ENCODE peak calls at places on chromosomes 2 and 18, in six cellular contexts. One of them, this sample, is unnamed.

GRCh38 chr18:77133920-77134496 is 1.4 kb upstream of the MBP start:
- DNase-seq in IMR-90: no peak
- DNase-seq in lower leg skin: peak; percentile 75
- DNase-seq in GM12878: no peak
- DNase-seq in stomach: no peak
- DNase-seq in body of pancreas: peak; percentile 56
- DNase-seq in this sample: no peak

GRCh38 chr2:118835739-118836410 is 11.6 kb downstream of the EN1 start:
- DNase-seq in IMR-90: no peak
- DNase-seq in lower leg skin: no peak
- DNase-seq in stomach: peak; percentile 48
- DNase-seq in GM12878: no peak
- DNase-seq in body of pancreas: no peak
- DNase-seq in this sample: peak; percentile 62

GRCh38 chr2:151716721-151717120 is 17.6 kb downstream of the NEB start:
- DNase-seq in body of pancreas: no peak
- DNase-seq in lower leg skin: no peak
- DNase-seq in IMR-90: no peak
- DNase-seq in GM12878: no peak
- DNase-seq in stomach: no peak
- DNase-seq in this sample: no peak

GRCh38 chr2:60553992-60554648 is 666 bp upstream of the BCL11A start:
- DNase-seq in lower leg skin: no peak
- DNase-seq in IMR-90: no peak
- DNase-seq in stomach: no peak
- DNase-seq in GM12878: no peak
- DNase-seq in body of pancreas: peak; percentile 55
- DNase-seq in this sample: no peak

GRCh38 chr2:233385489-233386044 is 31.3 kb downstream of the DGKD start:
- DNase-seq in GM12878: peak; percentile 63
- DNase-seq in stomach: no peak
- DNase-seq in IMR-90: no peak
- DNase-seq in lower leg skin: no peak
- DNase-seq in body of pancreas: no peak
- DNase-seq in this sample: no peak

GRCh38 chr2:45938649-45939511 is 287.4 kb downstream of the PRKCE start:
- DNase-seq in stomach: peak; percentile 78
- DNase-seq in body of pancreas: peak; percentile 87
- DNase-seq in lower leg skin: peak; percentile 74
- DNase-seq in IMR-90: peak; percentile 97
- DNase-seq in GM12878: no peak
- DNase-seq in this sample: peak; percentile 85

GRCh38 chr2:216426166-216426777 is 14.0 kb downstream of the SMARCAL1 start:
- DNase-seq in stomach: no peak
- DNase-seq in GM12878: no peak
- DNase-seq in IMR-90: no peak
- DNase-seq in body of pancreas: no peak
- DNase-seq in lower leg skin: no peak
- DNase-seq in this sample: no peak

GRCh38 chr2:173751245-173751975 is 213.8 kb downstream of the SP3 start:
- DNase-seq in lower leg skin: no peak
- DNase-seq in body of pancreas: no peak
- DNase-seq in IMR-90: no peak
- DNase-seq in GM12878: no peak
- DNase-seq in stomach: no peak
- DNase-seq in this sample: no peak

GRCh38 chr2:236169741-236170654 is 1.8 kb upstream of the GBX2 start:
- DNase-seq in IMR-90: no peak
- DNase-seq in GM12878: no peak
- DNase-seq in stomach: no peak
- DNase-seq in body of pancreas: no peak
- DNase-seq in lower leg skin: no peak
- DNase-seq in this sample: no peak

GRCh38 chr18:33152376-33152775 is 288.1 kb downstream of the CCDC178 start:
- DNase-seq in lower leg skin: no peak
- DNase-seq in stomach: no peak
- DNase-seq in IMR-90: no peak
- DNase-seq in GM12878: no peak
- DNase-seq in body of pancreas: no peak
- DNase-seq in this sample: no peak

GRCh38 chr2:241620419-241620769 is 16.6 kb downstream of the THAP4 start:
- DNase-seq in IMR-90: peak; percentile 33
- DNase-seq in stomach: no peak
- DNase-seq in body of pancreas: no peak
- DNase-seq in GM12878: no peak
- DNase-seq in lower leg skin: no peak
- DNase-seq in this sample: no peak

GRCh38 chr2:121541495-121541894 is 10.8 kb downstream of the RNU4ATAC start:
- DNase-seq in lower leg skin: no peak
- DNase-seq in stomach: no peak
- DNase-seq in IMR-90: no peak
- DNase-seq in body of pancreas: no peak
- DNase-seq in GM12878: no peak
- DNase-seq in this sample: no peak

GRCh38 chr18:25181993-25182392 is 170.0 kb downstream of the ZNF521 start:
- DNase-seq in body of pancreas: no peak
- DNase-seq in stomach: no peak
- DNase-seq in lower leg skin: no peak
- DNase-seq in GM12878: no peak
- DNase-seq in IMR-90: no peak
- DNase-seq in this sample: no peak

GRCh38 chr2:118202707-118203303 is 114.5 kb downstream of the INSIG2 start:
- DNase-seq in lower leg skin: no peak
- DNase-seq in body of pancreas: peak; percentile 50
- DNase-seq in stomach: no peak
- DNase-seq in GM12878: no peak
- DNase-seq in IMR-90: peak; percentile 36
- DNase-seq in this sample: no peak

GRCh38 chr2:192267484-192267883 is 72.8 kb upstream of the TMEFF2 start:
- DNase-seq in GM12878: no peak
- DNase-seq in stomach: no peak
- DNase-seq in lower leg skin: no peak
- DNase-seq in IMR-90: peak; percentile 91
- DNase-seq in body of pancreas: no peak
- DNase-seq in this sample: no peak

GRCh38 chr2:188414412-188414811 is 122.7 kb downstream of the GULP1 start:
- DNase-seq in stomach: no peak
- DNase-seq in IMR-90: peak; percentile 52
- DNase-seq in lower leg skin: no peak
- DNase-seq in GM12878: no peak
- DNase-seq in body of pancreas: no peak
- DNase-seq in this sample: no peak

GRCh38 chr2:131556998-131557397 is 29.3 kb downstream of the CCDC74A start:
- DNase-seq in IMR-90: no peak
- DNase-seq in GM12878: no peak
- DNase-seq in body of pancreas: peak; percentile 10
- DNase-seq in lower leg skin: no peak
- DNase-seq in stomach: no peak
- DNase-seq in this sample: no peak

DNA sequence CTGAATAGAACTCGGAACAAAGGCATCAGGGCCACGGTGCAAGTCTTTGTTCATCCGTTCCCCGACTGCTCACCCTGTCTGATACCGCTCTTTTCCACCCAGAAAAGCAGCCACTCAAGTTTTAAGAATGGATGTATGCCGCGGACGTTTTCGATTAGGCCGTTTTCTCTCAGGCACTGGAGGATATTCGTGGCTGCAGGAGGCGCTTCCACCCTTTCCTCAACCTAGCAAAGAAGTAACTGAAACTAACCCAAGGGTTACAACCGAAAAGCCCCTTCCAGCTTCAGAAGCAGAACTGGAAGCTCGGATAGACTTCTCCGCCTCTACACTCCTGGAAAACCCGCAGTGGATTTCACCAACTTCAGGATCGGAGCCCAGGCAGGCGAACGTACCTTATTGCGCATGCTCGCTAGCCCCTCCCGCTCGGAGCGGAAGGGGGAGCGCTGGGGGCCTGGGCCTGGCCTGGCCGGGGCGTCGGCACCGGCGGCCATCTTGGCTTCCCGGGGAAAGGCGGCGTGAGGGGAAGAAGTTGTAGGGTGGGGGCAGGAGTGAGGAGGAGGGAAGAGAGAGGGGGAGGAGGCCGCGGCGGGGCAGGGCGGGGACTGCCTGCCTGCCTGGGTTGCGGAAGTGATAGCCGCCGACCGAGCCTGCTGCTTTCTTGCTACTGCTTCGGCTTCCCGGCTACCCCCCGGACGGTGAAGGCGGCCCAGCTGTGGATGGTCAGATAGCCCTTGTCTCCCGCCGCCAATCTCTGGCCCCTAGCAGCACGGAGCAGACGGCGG is at the start of gene ACTR3:
- DNase-seq in stomach: peak; percentile 98
- DNase-seq in body of pancreas: peak; percentile 98
- DNase-seq in lower leg skin: peak; percentile 97
- DNase-seq in GM12878: peak; percentile 99
- DNase-seq in IMR-90: peak; percentile 98
- DNase-seq in this sample: peak; percentile 98
- TF ChIP-seq POLR2A in stomach: peak; percentile 55
- TF ChIP-seq POLR2A in body of pancreas: peak; percentile 72
- TF ChIP-seq POLR2A in lower leg skin: peak; percentile 2
- TF ChIP-seq POLR2A in GM12878: peak; percentile 91
- TF ChIP-seq POLR2A in IMR-90: peak; percentile 98
- TF ChIP-seq POLR2A in this sample: no peak

DNA sequence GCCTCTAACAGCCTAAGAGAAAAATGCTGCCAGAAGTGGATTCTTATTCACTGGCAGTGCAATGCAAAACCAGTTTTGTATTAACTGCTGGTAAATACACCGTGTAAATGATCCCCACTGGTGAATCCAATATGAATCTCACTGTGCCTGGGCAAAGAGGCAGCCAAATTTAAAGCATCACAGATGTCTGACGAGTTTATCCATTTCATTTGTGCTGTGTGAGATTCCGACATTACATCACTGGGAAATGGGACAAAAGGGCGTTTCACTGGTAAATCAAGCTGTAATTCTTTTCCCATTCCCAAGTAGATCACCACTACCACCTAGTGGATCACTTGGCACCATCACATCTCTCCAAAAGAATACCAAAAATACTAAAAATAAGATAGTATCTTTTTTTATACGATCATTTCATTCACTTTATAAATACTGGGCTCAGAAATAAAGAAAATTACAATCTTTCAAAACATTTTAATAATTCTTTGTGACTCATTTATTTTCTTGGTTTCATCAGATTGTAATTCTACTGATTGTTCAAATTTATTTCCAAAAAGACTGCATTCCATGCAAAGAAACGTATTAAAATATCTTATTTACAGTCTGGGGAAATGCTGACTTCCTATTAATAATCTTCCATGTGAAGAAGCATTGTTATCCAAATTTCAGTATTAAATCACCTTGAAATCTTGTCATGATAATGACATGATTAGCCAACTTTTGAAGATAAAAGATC is 125.6 kb downstream of the GRB14 start:
- DNase-seq in GM12878: no peak
- DNase-seq in lower leg skin: peak; percentile 15
- DNase-seq in stomach: no peak
- DNase-seq in IMR-90: peak; percentile 43
- DNase-seq in body of pancreas: no peak
- DNase-seq in this sample: no peak
- TF ChIP-seq CTCF in GM12878: peak; percentile 25
- TF ChIP-seq CTCF in lower leg skin: no peak
- TF ChIP-seq CTCF in stomach: no peak
- TF ChIP-seq CTCF in IMR-90: peak; percentile 60
- TF ChIP-seq CTCF in body of pancreas: peak; percentile 30
- TF ChIP-seq CTCF in this sample: no peak

GRCh38 chr2:219246559-219246958 is 1.3 kb downstream of the STK16 start:
- DNase-seq in stomach: no peak
- DNase-seq in GM12878: no peak
- DNase-seq in body of pancreas: no peak
- DNase-seq in IMR-90: no peak
- DNase-seq in lower leg skin: no peak
- DNase-seq in this sample: no peak

GRCh38 chr2:219245899-219246230 is 586 bp downstream of the STK16 start:
- DNase-seq in lower leg skin: no peak
- DNase-seq in GM12878: no peak
- DNase-seq in stomach: no peak
- DNase-seq in body of pancreas: no peak
- DNase-seq in IMR-90: no peak
- DNase-seq in this sample: no peak

GRCh38 chr2:219245148-219245898 is at the start of the genes GLB1L and STK16:
- DNase-seq in stomach: peak; percentile 96
- DNase-seq in body of pancreas: peak; percentile 95
- DNase-seq in IMR-90: peak; percentile 92
- DNase-seq in GM12878: peak; percentile 75
- DNase-seq in lower leg skin: peak; percentile 92
- DNase-seq in this sample: peak; percentile 95

GRCh38 chr2:219244789-219245147 is 476 bp downstream of the GLB1L start:
- DNase-seq in IMR-90: no peak
- DNase-seq in body of pancreas: no peak
- DNase-seq in lower leg skin: no peak
- DNase-seq in GM12878: no peak
- DNase-seq in stomach: no peak
- DNase-seq in this sample: no peak

DNA sequence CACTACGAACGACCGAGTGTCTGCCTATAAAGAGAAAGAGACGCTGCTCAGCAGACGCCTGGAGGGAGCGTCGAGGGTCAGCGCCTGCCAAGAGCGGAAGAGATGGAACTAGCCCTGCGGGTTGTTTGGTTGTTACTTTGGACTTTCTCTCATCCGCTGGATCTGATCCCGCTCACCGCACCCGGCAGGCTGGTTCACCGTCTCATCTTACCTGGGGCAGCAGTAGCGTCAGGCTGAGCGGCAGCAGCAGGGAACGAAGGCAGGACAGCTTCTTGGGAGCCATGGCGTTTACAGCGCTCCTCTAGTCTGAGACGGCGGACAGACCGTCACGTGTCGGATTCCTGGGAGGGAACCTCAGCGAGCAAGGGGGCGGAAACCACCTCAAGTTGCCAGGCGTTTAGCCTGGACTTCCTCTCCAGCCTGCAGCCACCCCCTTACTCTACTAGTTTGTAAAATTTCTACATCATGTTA is 1.9 kb downstream of the GLB1L start:
- DNase-seq in body of pancreas: peak; percentile 35
- DNase-seq in stomach: no peak
- DNase-seq in IMR-90: no peak
- DNase-seq in lower leg skin: no peak
- DNase-seq in GM12878: no peak
- DNase-seq in this sample: no peak
- TF ChIP-seq POLR2A in body of pancreas: no peak
- TF ChIP-seq POLR2A in stomach: no peak
- TF ChIP-seq POLR2A in IMR-90: no peak
- TF ChIP-seq POLR2A in lower leg skin: no peak
- TF ChIP-seq POLR2A in GM12878: no peak
- TF ChIP-seq POLR2A in this sample: no peak

DNA sequence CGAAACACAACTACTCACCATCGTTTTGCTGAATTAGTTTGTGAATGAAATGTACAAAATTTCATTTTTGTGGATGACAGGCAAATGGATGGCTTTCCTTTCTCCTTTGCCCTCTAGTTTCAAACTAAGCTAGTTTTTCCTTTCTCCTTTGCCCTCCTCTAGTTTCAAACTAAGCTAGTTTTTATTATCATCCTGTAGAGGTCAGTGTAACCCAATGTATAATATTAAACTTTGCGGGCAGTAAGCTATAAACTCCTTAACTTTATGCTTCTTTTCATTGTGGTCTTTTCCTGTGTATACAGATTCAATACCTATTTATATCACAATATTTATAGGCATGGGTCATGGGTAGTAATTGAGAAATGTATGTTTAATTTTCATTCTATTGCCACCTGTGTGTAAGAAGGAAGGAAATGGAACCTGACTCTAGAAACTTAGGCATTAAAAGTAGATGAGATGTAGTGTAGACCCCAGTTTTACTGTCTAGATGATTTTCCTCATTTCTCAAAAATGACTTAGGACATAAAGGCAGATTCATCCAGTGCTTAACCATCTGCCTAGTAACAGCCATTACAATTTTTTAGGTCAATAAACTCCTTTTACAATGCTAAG is 58.1 kb downstream of the MAP3K19 start:
- DNase-seq in lower leg skin: no peak
- DNase-seq in stomach: no peak
- DNase-seq in body of pancreas: no peak
- DNase-seq in GM12878: no peak
- DNase-seq in IMR-90: peak; percentile 50
- DNase-seq in this sample: no peak
- TF ChIP-seq CTCF in lower leg skin: no peak
- TF ChIP-seq CTCF in stomach: no peak
- TF ChIP-seq CTCF in body of pancreas: peak; percentile 55
- TF ChIP-seq CTCF in GM12878: peak; percentile 47
- TF ChIP-seq CTCF in IMR-90: peak; percentile 56
- TF ChIP-seq CTCF in this sample: no peak